ENCODE peak calls at places on chromosome 9, in four cellular contexts. E is uterus, U is IMR-90, Q is coronary artery. C is an unnamed sample.

GRCh38 chr9:89483592-89484474 is 14.1 kb downstream of the SEMA4D start:
- DNase-seq in E (no peak), U (no peak), Q (no peak), C (no peak)

GRCh38 chr9:115117999-115118470 is at the start of gene TNC:
- DNase-seq in U (peak), E (peak), Q (no peak), C (peak)

GRCh38 chr9:131733601-131734061 is 6.2 kb downstream of the RAPGEF1 start:
- DNase-seq in U (peak), Q (no peak), E (no peak), C (peak)

GRCh38 chr9:134482226-134482625 is 156.0 kb downstream of the RXRA start:
- DNase-seq in U (no peak), Q (no peak), E (no peak), C (no peak)

GRCh38 chr9:25418974-25419373 is 259.3 kb downstream of the TUSC1 start:
- DNase-seq in Q (no peak), E (no peak), U (no peak), C (peak)

GRCh38 chr9:113504725-113505590 is 41.4 kb downstream of the RGS3 start:
- DNase-seq in Q (no peak), E (no peak), U (no peak), C (no peak)

GRCh38 chr9:106468431-106468830 is 394.5 kb upstream of the ZNF462 start:
- DNase-seq in E (no peak), Q (no peak), U (no peak), C (no peak)

GRCh38 chr9:137304383-137305059 is 2.5 kb upstream of the NRARP start:
- DNase-seq in Q (no peak), E (peak), U (no peak), C (no peak)

GRCh38 chr9:130328349-130328801 is 62.8 kb downstream of the HMCN2 start:
- DNase-seq in E (peak), Q (no peak), U (peak), C (no peak)

GRCh38 chr9:591292-591691 is 250.2 kb upstream of the DMRT1 start:
- DNase-seq in U (no peak), E (no peak), Q (no peak), C (no peak)

GRCh38 chr9:97737429-97737828 is 40.3 kb upstream of the XPA start:
- DNase-seq in E (no peak), Q (no peak), U (no peak), C (no peak)

GRCh38 chr9:81693639-81694378 is 4.5 kb upstream of the TLE1 start:
- DNase-seq in E (no peak), U (no peak), Q (no peak), C (peak)

GRCh38 chr9:82284758-82285157 is 296.2 kb downstream of the SPATA31D1 start:
- DNase-seq in Q (no peak), U (peak), E (no peak), C (peak)

GRCh38 chr9:74920944-74921626 is 31.6 kb downstream of the C9orf40 start:
- DNase-seq in E (no peak), Q (no peak), U (no peak), C (no peak)

GRCh38 chr9:12798066-12798770 is 23.4 kb downstream of the LURAP1L start:
- DNase-seq in E (no peak), Q (no peak), U (no peak), C (no peak)

DNA sequence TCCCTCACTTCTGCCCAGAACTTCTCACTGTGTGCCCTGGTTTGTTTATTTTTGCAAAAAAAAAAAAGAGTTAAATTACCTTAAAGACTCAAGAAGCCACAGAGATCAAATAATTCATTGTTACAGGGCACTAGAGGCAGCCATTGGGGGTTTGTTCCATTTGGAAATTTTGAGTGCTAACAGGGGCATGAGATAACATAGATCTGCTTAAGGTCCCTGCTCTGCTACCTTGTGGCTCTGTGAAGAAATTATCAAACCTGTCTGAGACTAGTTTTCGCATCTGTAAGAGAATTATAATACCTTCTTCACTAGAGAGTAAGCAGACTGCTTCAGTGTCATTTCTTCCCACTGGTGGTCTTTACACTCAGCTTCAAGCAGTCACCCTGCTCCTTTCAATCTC is 394 bp downstream of the TLR4 start:
- DNase-seq in E (no peak), Q (no peak), U (no peak), C (no peak)
- H3K4me3 ChIP-seq in E (peak), Q (peak), U (no peak), C (peak)

GRCh38 chr9:37311938-37312730 is 110.4 kb upstream of the GRHPR start:
- DNase-seq in U (peak), Q (no peak), E (no peak), C (peak)

GRCh38 chr9:37309136-37309535 is 113.4 kb upstream of the GRHPR start:
- DNase-seq in Q (no peak), U (peak), E (no peak), C (no peak)
- TF ChIP-seq CTCF in Q (no peak), U (peak), E (no peak), C (peak)

GRCh38 chr9:87336914-87337333 is 160.7 kb upstream of the DAPK1 start:
- DNase-seq in U (peak), Q (no peak), E (no peak), C (peak)
- H3K4me3 ChIP-seq in U (peak), Q (peak), E (peak), C (peak)

GRCh38 chr9:10272830-10273229 is 340.0 kb downstream of the PTPRD start:
- DNase-seq in E (no peak), U (no peak), Q (no peak), C (no peak)

GRCh38 chr9:10274156-10274555 is 338.6 kb downstream of the PTPRD start:
- DNase-seq in U (no peak), E (no peak), Q (no peak), C (peak)

DNA sequence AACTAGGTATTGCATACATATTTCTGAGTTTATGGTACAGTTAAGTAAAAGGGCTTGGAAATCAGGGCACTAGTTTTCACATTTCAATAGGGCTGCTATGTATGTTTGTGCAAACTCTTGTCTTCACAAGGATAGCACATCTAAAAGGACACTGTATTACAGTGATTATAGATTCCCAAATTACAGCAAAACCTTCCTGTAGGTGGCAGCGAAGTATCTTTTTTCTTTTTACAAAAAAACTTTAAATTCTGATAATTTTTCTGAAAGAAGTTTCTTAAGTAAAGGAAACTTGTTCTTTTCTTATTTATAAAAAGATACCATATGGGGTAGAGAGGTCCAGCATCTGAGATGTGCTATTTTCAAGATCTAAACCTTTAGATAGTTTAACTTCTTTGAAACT is 337.8 kb downstream of the PTPRD start:
- DNase-seq in U (no peak), E (no peak), Q (no peak), C (peak)
- TF ChIP-seq CTCF in U (no peak), E (no peak), Q (no peak), C (peak)

GRCh38 chr9:92948032-92948534 is 760 bp downstream of the FGD3 start:
- DNase-seq in E (no peak), U (no peak), Q (peak), C (no peak)
- H3K4me3 ChIP-seq in E (no peak), U (no peak), Q (no peak), C (no peak)